ENCODE peak calls at places on chromosomes 16 and 17, in seven cellular contexts. D is heart left ventricle, T is Panc1, V is sigmoid colon, S is adrenal gland, H is fibroblast of lung, P is colonic mucosa. G is an unnamed sample.

GRCh38 chr17:74147436-74147835 is 56.0 kb upstream of the RPL38 start:
- DNase-seq in T (no peak), V (no peak), H (no peak), D (no peak), S (no peak), P (no peak), G (no peak)

GRCh38 chr16:1183235-1183907 is 30.5 kb downstream of the CACNA1H start:
- DNase-seq in S (peak; percentile 62), H (peak; percentile 47), T (no peak), V (peak; percentile 90), P (peak; percentile 47), D (peak; percentile 81), G (no peak)

GRCh38 chr17:1422907-1423306 is 22.9 kb upstream of the YWHAE start:
- DNase-seq in V (no peak), D (no peak), S (peak; percentile 43), H (peak; percentile 96), T (peak; percentile 81), P (no peak), G (no peak)

GRCh38 chr17:65287040-65287439 is 149.9 kb downstream of the RGS9 start:
- DNase-seq in P (no peak), D (no peak), T (no peak), S (no peak), H (no peak), V (no peak), G (no peak)

GRCh38 chr17:42781639-42782401 is 1.4 kb downstream of the WNK4 start:
- DNase-seq in T (no peak), H (no peak), S (no peak), V (no peak), P (no peak), D (no peak), G (no peak)

GRCh38 chr17:65975878-65976277 is 216.1 kb downstream of the CEP112 start:
- DNase-seq in T (no peak), D (peak; percentile 29), V (no peak), P (no peak), S (peak; percentile 19), H (no peak), G (no peak)

GRCh38 chr17:47423406-47424295 is 99.9 kb downstream of the EFCAB13 start:
- DNase-seq in D (no peak), T (no peak), S (peak; percentile 26), H (no peak), P (peak; percentile 55), V (peak; percentile 54), G (peak; percentile 77)

GRCh38 chr16:49602201-49603041 is 228.8 kb downstream of the C16orf78 start:
- DNase-seq in P (peak; percentile 9), D (no peak), T (no peak), H (no peak), S (no peak), V (no peak), G (no peak)

GRCh38 chr17:43767053-43767712 is 8.6 kb upstream of the SOST start:
- DNase-seq in H (no peak), T (no peak), S (no peak), V (no peak), P (no peak), D (no peak), G (no peak)

GRCh38 chr17:59331929-59332889 is 754 bp downstream of the YPEL2 start:
- DNase-seq in T (no peak), V (peak; percentile 79), D (peak; percentile 81), P (peak; percentile 63), H (no peak), S (peak; percentile 64), G (peak; percentile 44)

GRCh38 chr16:21650517-21650916 is 1.9 kb downstream of the IGSF6 start:
- DNase-seq in P (no peak), S (no peak), T (no peak), H (no peak), D (no peak), V (no peak), G (peak; percentile 35)

GRCh38 chr17:30241051-30241450 is 5.6 kb upstream of the SLC6A4 start:
- DNase-seq in S (no peak), D (no peak), P (no peak), H (no peak), T (no peak), V (no peak), G (no peak)

GRCh38 chr17:19306160-19307111 is 56.1 kb downstream of the B9D1 start:
- DNase-seq in D (no peak), T (no peak), S (no peak), P (no peak), H (no peak), V (peak; percentile 66), G (peak; percentile 53)

GRCh38 chr17:50440172-50440837 is 14.3 kb downstream of the ACSF2 start:
- DNase-seq in T (no peak), V (no peak), D (no peak), H (no peak), S (no peak), P (peak; percentile 73), G (peak; percentile 73)

GRCh38 chr16:1074379-1074649 is 1.8 kb downstream of the SSTR5 start:
- DNase-seq in P (no peak), V (no peak), H (no peak), T (no peak), S (no peak), D (no peak), G (no peak)

GRCh38 chr16:69514366-69514765 is 51.4 kb upstream of the NFAT5 start:
- DNase-seq in V (no peak), D (no peak), T (no peak), P (no peak), H (no peak), S (no peak), G (no peak)

GRCh38 chr17:30495586-30495985 is 18.4 kb downstream of the GOSR1 start:
- DNase-seq in D (no peak), T (no peak), H (no peak), S (peak; percentile 16), P (no peak), V (no peak), G (no peak)

GRCh38 chr16:13875614-13876284 is 44.2 kb upstream of the ERCC4 start:
- DNase-seq in V (no peak), D (no peak), P (no peak), H (no peak), S (no peak), T (no peak), G (no peak)

GRCh38 chr17:67672592-67672991 is 45.1 kb upstream of the NOL11 start:
- DNase-seq in P (no peak), T (no peak), V (no peak), H (no peak), S (no peak), D (no peak), G (no peak)

GRCh38 chr17:35731932-35732805 is 730 bp downstream of the RASL10B start:
- DNase-seq in V (no peak), T (no peak), P (no peak), H (no peak), S (no peak), D (no peak), G (no peak)

GRCh38 chr16:56368545-56368944 is 56.8 kb downstream of the AMFR start:
- DNase-seq in H (no peak), P (no peak), V (no peak), S (no peak), D (no peak), T (no peak), G (no peak)

GRCh38 chr17:79538291-79538690 is 72.6 kb downstream of the RBFOX3 start:
- DNase-seq in H (no peak), S (no peak), D (no peak), V (no peak), T (no peak), P (no peak), G (no peak)

GRCh38 chr16:87431926-87432325 is 39.8 kb downstream of the MAP1LC3B start:
- DNase-seq in S (peak; percentile 88), D (no peak), T (no peak), P (no peak), V (no peak), H (peak; percentile 84), G (no peak)

GRCh38 chr17:34255841-34256240 is 756 bp downstream of the CCL2 start:
- DNase-seq in H (no peak), T (no peak), V (no peak), D (no peak), P (no peak), S (no peak), G (no peak)
- H3K4me1 ChIP-seq in H (peaks cover 30% of the 10 kb centered on the region), T (peaks cover 61% of the 10 kb centered on the region), V (peaks cover 56% of the 10 kb centered on the region), D (peaks cover 56% of the 10 kb centered on the region), P (no peaks in the 10 kb centered on the region), S (peaks cover 52% of the 10 kb centered on the region), G (peaks cover 16% of the 10 kb centered on the region)

DNA sequence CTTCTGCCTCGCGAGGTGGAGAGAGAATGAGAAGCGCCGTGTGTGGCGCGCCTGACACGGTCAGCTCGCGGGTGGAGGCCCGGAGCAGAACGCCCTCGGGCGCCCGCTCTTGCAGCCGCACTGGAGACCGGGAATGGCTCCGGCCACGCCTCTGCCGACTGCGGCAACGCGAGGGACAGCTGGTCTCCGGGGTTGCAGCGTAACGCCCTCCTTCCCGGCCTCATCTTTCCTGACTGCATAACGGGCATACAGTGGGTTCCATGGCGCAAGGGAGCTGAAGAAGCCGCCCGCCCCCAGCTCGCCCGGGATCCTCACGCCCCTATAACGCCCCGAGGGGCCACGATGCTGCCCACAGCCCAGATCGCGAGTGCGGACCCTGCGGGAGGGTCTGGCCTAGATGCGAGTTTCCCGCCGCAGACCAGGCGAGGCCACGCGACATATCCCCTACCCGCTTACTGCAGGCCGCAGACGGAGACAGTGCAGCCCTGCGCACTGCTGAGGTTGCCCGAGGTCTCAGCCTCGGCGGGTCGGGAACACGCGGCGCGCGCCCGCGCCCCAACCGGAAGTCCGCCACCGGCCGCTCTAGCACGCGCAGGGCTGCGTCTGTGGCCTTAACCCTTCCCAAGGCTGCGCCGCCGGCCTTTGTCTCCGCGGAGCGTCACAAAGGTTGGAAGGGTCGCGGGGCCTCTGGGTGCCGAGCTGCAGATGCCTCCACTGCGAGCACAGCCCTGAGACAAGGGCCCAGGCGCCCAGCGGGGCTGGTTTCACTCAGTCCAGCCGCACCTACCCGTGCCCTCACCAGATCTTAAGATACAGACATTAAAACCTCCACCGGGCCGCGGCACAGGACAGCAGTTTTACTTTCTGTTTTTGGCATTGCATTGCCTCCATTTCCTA is 18.8 kb downstream of the BCL7C start:
- DNase-seq in P (peak; percentile 93), D (peak; percentile 96), S (peak; percentile 92), T (peak; percentile 61), H (peak; percentile 90), V (peak; percentile 94), G (peak; percentile 95)
- TF ChIP-seq CTCF in P (no peak), D (peak; percentile 12), S (no peak), T (no peak), H (no peak), V (no peak), G (no peak)

GRCh38 chr16:5459863-5460262 is 362.3 kb upstream of the EEF2KMT start:
- DNase-seq in H (no peak), V (no peak), P (no peak), T (no peak), D (no peak), S (no peak), G (no peak)
- H3K4me1 ChIP-seq in H (no peaks in the 10 kb centered on the region), V (no peaks in the 10 kb centered on the region), P (no peaks in the 10 kb centered on the region), T (no peaks in the 10 kb centered on the region), D (no peaks in the 10 kb centered on the region), S (no peaks in the 10 kb centered on the region), G (no peaks in the 10 kb centered on the region)

DNA sequence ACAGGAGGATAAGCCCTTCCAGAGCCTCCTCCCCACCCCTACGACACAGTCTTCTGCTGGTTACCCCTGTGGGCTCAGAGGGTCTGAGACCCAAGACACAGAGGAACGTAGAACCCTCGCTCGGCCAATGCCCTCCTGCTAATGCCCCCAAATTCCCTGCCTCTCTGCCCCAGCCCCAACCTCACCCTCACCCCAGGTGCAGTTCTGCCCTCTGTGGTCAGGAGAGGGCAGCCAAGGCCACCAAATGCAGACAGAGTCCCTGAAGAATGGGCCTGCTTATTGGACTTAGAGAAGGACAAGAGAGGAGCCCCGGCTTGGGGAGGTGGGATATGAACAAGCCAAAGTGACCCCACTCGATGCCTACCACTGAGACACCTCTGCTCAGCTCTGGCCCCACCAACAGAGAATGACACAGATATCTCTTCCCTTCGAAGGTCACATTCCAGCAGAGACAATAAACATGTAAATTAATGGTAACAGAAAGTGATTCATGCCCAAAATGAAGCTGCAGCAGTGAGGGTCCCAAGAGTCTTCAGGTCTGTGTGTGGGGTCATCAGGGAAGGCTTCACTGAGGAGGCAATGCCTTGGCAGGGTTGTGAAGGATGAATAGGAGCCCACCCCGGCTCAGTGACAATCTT is 80.9 kb upstream of the CCL1 start:
- DNase-seq in D (peak; percentile 43), P (no peak), V (no peak), S (peak; percentile 37), T (no peak), H (no peak), G (no peak)
- TF ChIP-seq CTCF in D (peak; percentile 39), P (no peak), V (no peak), S (peak; percentile 26), T (peak; percentile 72), H (no peak), G (no peak)